ENCODE peak calls at places on chromosomes 1 and 21, in four cellular contexts. K is GM23338, N is astrocyte, T is endothelial cell of umbilical vein. D is an unnamed sample. For H3K4me1, the result is how much of the 10 kb centered on the place peaks cover.

GRCh38 chr1:236343246-236343862 is 50.7 kb upstream of the EDARADD start:
- DNase-seq in T (no peak), N (no peak), K (no peak), D (no peak)

GRCh38 chr1:156510709-156511108 is 10.1 kb upstream of the MEF2D start:
- DNase-seq in N (peak), K (no peak), T (no peak), D (no peak)

GRCh38 chr1:165073402-165074007 is 283.0 kb downstream of the LMX1A start:
- DNase-seq in T (peak), K (peak), N (peak), D (peak)

GRCh38 chr1:207319207-207319606 is 2.3 kb upstream of the CD55 start:
- DNase-seq in N (no peak), K (no peak), T (no peak), D (no peak)

GRCh38 chr1:69201716-69202115 is 366.0 kb upstream of the LRRC7 start:
- DNase-seq in K (no peak), N (no peak), T (no peak), D (no peak)

GRCh38 chr21:31011412-31011811 is 26.9 kb downstream of the KRTAP19-8 start:
- DNase-seq in K (no peak), T (no peak), N (no peak), D (no peak)

GRCh38 chr1:13628218-13628617 is 44.6 kb downstream of the PDPN start:
- DNase-seq in K (no peak), N (peak), T (no peak), D (no peak)

GRCh38 chr1:234977891-234978396 is 150.7 kb downstream of the TOMM20 start:
- DNase-seq in K (no peak), T (peak), N (no peak), D (no peak)

GRCh38 chr1:226111109-226111864 is 48.8 kb downstream of the H3-3A start:
- DNase-seq in T (no peak), K (peak), N (no peak), D (no peak)

GRCh38 chr21:30033441-30033840 is 93.6 kb upstream of the GRIK1 start:
- DNase-seq in T (no peak), N (no peak), K (no peak), D (no peak)

GRCh38 chr1:222777977-222778376 is 36.9 kb upstream of the DISP1 start:
- DNase-seq in N (no peak), T (peak), K (no peak), D (peak)

DNA sequence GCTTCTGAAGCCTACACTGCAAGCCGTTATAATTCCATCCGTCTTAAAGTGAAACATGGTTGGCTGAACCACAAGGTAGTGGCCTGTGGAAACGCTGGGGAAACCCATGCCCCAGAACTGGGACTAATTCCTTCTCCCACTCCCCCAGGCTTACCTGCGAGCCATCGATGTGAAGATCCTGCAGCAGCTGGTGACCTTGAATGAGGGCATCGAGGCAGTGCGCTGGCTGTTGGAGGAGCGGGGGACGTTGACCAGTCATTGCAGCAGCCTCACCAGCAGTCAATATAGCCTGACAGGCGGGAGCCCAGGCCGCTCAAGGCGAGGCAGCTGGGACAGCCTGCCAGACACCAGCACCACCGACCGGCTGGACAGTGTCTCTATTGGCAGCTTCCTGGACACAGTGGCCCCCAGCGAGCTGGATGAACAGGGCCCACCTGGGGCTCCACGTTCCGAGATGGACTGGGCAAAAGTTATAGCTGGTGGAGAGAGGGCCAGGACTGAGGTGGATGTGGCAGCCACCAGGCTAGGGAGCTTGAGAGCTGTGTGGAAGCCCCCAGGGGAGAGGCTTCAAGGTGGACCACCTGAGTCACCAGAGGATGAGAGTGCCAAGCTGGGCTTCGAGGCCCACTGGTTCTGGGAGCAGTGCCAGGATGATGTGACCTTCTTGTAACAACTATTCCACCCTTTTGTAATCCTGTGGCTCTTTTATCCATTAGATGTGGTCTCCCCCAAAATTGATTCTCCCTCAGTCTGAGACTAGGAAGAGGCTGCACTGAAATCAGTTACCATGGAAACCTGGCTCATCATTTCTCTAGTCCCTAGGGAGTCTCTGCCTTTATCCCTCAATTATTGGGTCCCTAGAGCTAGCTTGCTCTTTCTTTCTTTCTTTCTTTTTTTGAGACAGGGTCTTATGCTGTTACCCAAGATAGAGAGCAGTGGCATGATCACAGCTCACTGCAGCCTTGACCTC is 16.7 kb downstream of the LURAP1 start:
- DNase-seq in K (no peak), N (no peak), T (no peak), D (no peak)
- H2AFZ ChIP-seq in K (no peak), N (no peak), T (no peak), D (no peak)

GRCh38 chr1:212291505-212292134 is 6.4 kb downstream of the PPP2R5A start:
- DNase-seq in T (peak), N (peak), K (peak), D (peak)
- TF ChIP-seq EZH2 in T (no peak), N (no peak), K (no peak), D (no peak)

DNA sequence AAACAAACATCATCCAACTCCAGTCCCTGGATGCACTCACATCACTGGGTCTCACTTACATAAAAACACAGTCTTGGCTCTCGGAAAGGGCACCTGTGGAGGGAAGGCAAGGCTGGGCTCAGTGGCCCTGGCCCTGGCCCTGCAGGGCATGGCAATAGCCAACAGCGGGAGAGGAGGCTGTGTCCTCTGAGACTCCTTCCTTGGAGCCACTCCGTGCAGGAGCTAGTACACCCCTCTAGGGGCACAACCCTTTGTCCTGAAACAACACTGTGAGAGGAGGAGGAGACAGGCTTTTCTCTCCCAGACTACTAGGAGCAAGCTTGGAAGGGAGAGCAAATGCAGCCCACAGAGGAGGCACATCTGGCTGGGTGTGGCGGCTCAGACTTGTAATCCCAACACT is 28.0 kb downstream of the URB1 start:
- DNase-seq in T (no peak), K (peak), N (no peak), D (no peak)
- H3K4me1 ChIP-seq in T (under half), K (under half), N (under half), D (under half)

DNA sequence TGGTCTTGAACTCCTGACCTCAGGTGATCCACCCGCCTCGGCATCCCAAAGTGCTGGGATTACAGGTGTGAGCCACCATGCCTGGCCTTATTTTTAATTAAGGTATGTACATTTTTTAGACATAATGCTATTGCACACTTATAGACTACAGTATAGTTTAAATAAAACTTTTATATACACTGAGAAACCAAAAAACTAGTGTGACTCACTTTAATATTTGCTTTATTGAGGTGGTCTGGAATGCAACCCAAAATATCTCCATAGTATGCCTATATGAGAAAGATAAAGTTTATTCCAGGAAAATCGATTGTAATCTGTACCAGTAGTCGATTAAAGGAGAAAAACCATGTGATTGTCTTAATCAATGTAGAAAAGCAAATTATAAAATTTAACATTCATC is 85.5 kb upstream of the ERRFI1 start:
- DNase-seq in N (no peak), T (no peak), K (no peak), D (no peak)
- H2AFZ ChIP-seq in N (no peak), T (no peak), K (no peak), D (no peak)